ENCODE peak calls at places on chromosomes 12 and 14, in eight cellular contexts. Z is GM23338, F is sigmoid colon, A is GM20000, L is spleen, K is psoas muscle, C is lower leg skin, U is GM10248. E is an unnamed sample.
A peak's percentile ranks its signal among the peaks of the same experiment; 100 is the strongest.

GRCh38 chr14:58663494-58664111 is 25.8 kb downstream of the DACT1 start:
- DNase-seq in A (no peak), U (no peak), K (no peak), F (no peak), L (no peak), C (no peak), Z (peak; percentile 38), E (no peak)

GRCh38 chr14:35365130-35366047 is 39.2 kb downstream of the NFKBIA start:
- DNase-seq in F (peak; percentile 92), U (peak; percentile 69), A (peak; percentile 63), L (peak; percentile 82), K (peak; percentile 82), C (peak; percentile 90), Z (no peak), E (no peak)

GRCh38 chr14:66206554-66206953 is 279.6 kb upstream of the CCDC196 start:
- DNase-seq in F (no peak), L (no peak), A (no peak), K (no peak), C (no peak), U (no peak), Z (peak; percentile 20), E (no peak)

GRCh38 chr14:95993768-95994592 is 45.2 kb upstream of the C14orf132 start:
- DNase-seq in F (no peak), K (no peak), Z (peak; percentile 92), L (no peak), C (no peak), U (peak; percentile 43), A (peak; percentile 55), E (no peak)

GRCh38 chr14:22375321-22375930 is 213.6 kb downstream of the DAD1 start:
- DNase-seq in L (no peak), F (no peak), C (no peak), A (peak; percentile 34), U (peak; percentile 24), K (no peak), Z (peak; percentile 77), E (no peak)

GRCh38 chr14:101876539-101876938 is 87.8 kb upstream of the DYNC1H1 start:
- DNase-seq in F (peak; percentile 95), L (peak; percentile 92), K (peak; percentile 62), Z (no peak), U (peak; percentile 79), C (peak; percentile 83), A (peak; percentile 84), E (no peak)

GRCh38 chr12:103505371-103506236 is 9.8 kb upstream of the C12orf42 start:
- DNase-seq in L (no peak), Z (no peak), U (peak; percentile 79), F (no peak), A (peak; percentile 83), K (no peak), C (no peak), E (no peak)

GRCh38 chr12:113850309-113851056 is 115.6 kb downstream of the RBM19 start:
- DNase-seq in F (no peak), U (no peak), Z (no peak), A (no peak), L (no peak), C (no peak), K (peak; percentile 58), E (no peak)

GRCh38 chr14:32469388-32470160 is 140.5 kb downstream of the AKAP6 start:
- DNase-seq in L (no peak), Z (peak; percentile 60), C (no peak), A (peak; percentile 15), U (peak; percentile 22), F (no peak), K (no peak), E (no peak)

GRCh38 chr14:90495357-90496276 is 98.8 kb downstream of the CALM1 start:
- DNase-seq in C (no peak), Z (peak; percentile 96), A (peak; percentile 83), U (peak; percentile 76), K (no peak), F (no peak), L (peak; percentile 49), E (peak; percentile 64)

GRCh38 chr14:70811065-70811464 is 1.8 kb upstream of the MAP3K9 start:
- DNase-seq in U (no peak), C (no peak), L (no peak), F (no peak), Z (no peak), A (no peak), K (no peak), E (no peak)

GRCh38 chr12:29032431-29032830 is 116.6 kb upstream of the FAR2 start:
- DNase-seq in U (no peak), K (no peak), Z (no peak), F (no peak), L (no peak), C (no peak), A (no peak), E (no peak)

GRCh38 chr14:52318057-52318456 is 3.9 kb downstream of the PTGER2 start:
- DNase-seq in U (no peak), A (no peak), C (no peak), Z (no peak), F (no peak), L (no peak), K (no peak), E (no peak)

GRCh38 chr12:943051-943450 is 6.4 kb downstream of the RAD52 start:
- DNase-seq in C (no peak), F (no peak), L (no peak), Z (no peak), U (no peak), K (no peak), A (no peak), E (no peak)

GRCh38 chr12:13433768-13434167 is 237.2 kb downstream of the EMP1 start:
- DNase-seq in K (no peak), A (no peak), C (no peak), L (no peak), U (no peak), Z (no peak), F (no peak), E (no peak)

GRCh38 chr12:89450922-89451321 is 73.7 kb downstream of the GALNT4 start:
- DNase-seq in Z (peak; percentile 56), U (no peak), A (no peak), C (no peak), F (no peak), K (no peak), L (no peak), E (no peak)

GRCh38 chr12:3491938-3492867 is 1.2 kb downstream of the PRMT8 start:
- DNase-seq in A (peak; percentile 88), Z (peak; percentile 91), C (no peak), L (no peak), K (peak; percentile 59), F (no peak), U (peak; percentile 82), E (no peak)

GRCh38 chr12:70948236-70948975 is 27.9 kb upstream of the PTPRR start:
- DNase-seq in C (no peak), A (no peak), F (no peak), U (no peak), Z (peak; percentile 17), L (no peak), K (no peak), E (no peak)

GRCh38 chr12:121793501-121793835 is at the start of gene RHOF:
- DNase-seq in C (no peak), Z (peak; percentile 83), A (peak; percentile 82), L (peak; percentile 95), K (no peak), F (no peak), U (peak; percentile 75), E (no peak)

GRCh38 chr14:74973003-74973614 is 17.7 kb upstream of the PGF start:
- DNase-seq in F (peak; percentile 80), C (peak; percentile 57), Z (no peak), U (no peak), K (peak; percentile 73), L (peak; percentile 86), A (no peak), E (no peak)

GRCh38 chr14:75993567-75994041 is 8.0 kb downstream of the IFT43 start:
- DNase-seq in F (no peak), C (no peak), Z (no peak), A (no peak), L (no peak), K (no peak), U (peak; percentile 23), E (no peak)

GRCh38 chr14:96589577-96589976 is 87.4 kb downstream of the PAPOLA start:
- DNase-seq in Z (no peak), K (no peak), F (peak; percentile 30), L (peak; percentile 14), A (no peak), C (no peak), U (no peak), E (no peak)

GRCh38 chr12:53325539-53326061 is 4.2 kb upstream of the AAAS start:
- DNase-seq in A (peak; percentile 57), U (no peak), K (peak; percentile 53), C (no peak), Z (peak; percentile 53), F (peak; percentile 73), L (peak; percentile 86), E (no peak)

GRCh38 chr12:53324779-53325538 is 3.5 kb upstream of the AAAS start:
- DNase-seq in F (peak; percentile 98), C (peak; percentile 86), A (peak; percentile 97), U (peak; percentile 94), L (peak; percentile 98), K (peak; percentile 94), Z (peak; percentile 95), E (no peak)

GRCh38 chr12:53327435-53328042 is 6.1 kb upstream of the AAAS start:
- DNase-seq in C (no peak), A (no peak), Z (peak; percentile 47), K (no peak), U (no peak), F (no peak), L (no peak), E (no peak)

GRCh38 chr12:53326460-53327185 is 5.2 kb upstream of the AAAS start:
- DNase-seq in U (no peak), Z (peak; percentile 33), F (no peak), K (no peak), C (no peak), L (no peak), A (no peak), E (no peak)

GRCh38 chr12:53328043-53328435 is 6.6 kb upstream of the AAAS start:
- DNase-seq in A (no peak), K (no peak), U (no peak), L (no peak), C (no peak), F (no peak), Z (peak; percentile 78), E (no peak)
- TF ChIP-seq CTCF in A (no peak), K (no peak), U (no peak), L (no peak), C (no peak), F (no peak), Z (peak; percentile 15), E (no peak)

GRCh38 chr12:69633061-69633460 is 22.4 kb upstream of the LRRC10 start:
- DNase-seq in Z (peak; percentile 68), L (no peak), F (no peak), A (no peak), K (no peak), U (no peak), C (no peak), E (no peak)

GRCh38 chr12:69630191-69630590 is 19.5 kb upstream of the LRRC10 start:
- DNase-seq in C (no peak), K (no peak), F (no peak), A (no peak), L (no peak), U (no peak), Z (peak; percentile 54), E (no peak)
- TF ChIP-seq CTCF in C (no peak), K (peak; percentile 16), F (no peak), A (no peak), L (no peak), U (no peak), Z (peak; percentile 63), E (peak; percentile 58)

GRCh38 chr14:64688801-64689200 is 15.4 kb upstream of the PLEKHG3 start:
- DNase-seq in C (no peak), F (no peak), U (no peak), L (no peak), A (no peak), K (no peak), Z (no peak), E (no peak)
- TF ChIP-seq CTCF in C (no peak), F (no peak), U (no peak), L (no peak), A (no peak), K (no peak), Z (no peak), E (no peak)

GRCh38 chr14:81164167-81164774 is 56.5 kb downstream of the GTF2A1 start:
- DNase-seq in A (peak; percentile 62), F (no peak), C (peak; percentile 51), K (peak; percentile 13), L (no peak), Z (peak; percentile 92), U (peak; percentile 57), E (no peak)
- TF ChIP-seq CTCF in A (peak; percentile 48), F (peak; percentile 35), C (no peak), K (peak; percentile 41), L (peak; percentile 61), Z (peak; percentile 81), U (peak; percentile 80), E (peak; percentile 78)

E was measured in chondrocyte.